ENCODE peak calls at places on chromosomes 7 and 10, in seven cellular contexts. X is RWPE1, Z is AG04450, J is fibroblast of lung, H is thoracic aorta, T is thyroid gland, R is body of pancreas. N is an unnamed sample.

GRCh38 chr7:83053965-83054364 is 108.7 kb downstream of the PCLO start:
- DNase-seq in X (no peak), Z (no peak), J (no peak), H (no peak), T (no peak), R (no peak), N (no peak)

GRCh38 chr10:72557362-72557761 is 68.5 kb downstream of the MICU1 start:
- DNase-seq in X (no peak), Z (peak), J (peak), H (no peak), T (no peak), R (no peak), N (no peak)

GRCh38 chr10:60334991-60335390 is 54.7 kb downstream of the ANK3 start:
- DNase-seq in X (no peak), Z (no peak), J (no peak), H (no peak), T (no peak), R (no peak), N (no peak)

GRCh38 chr10:6221971-6222751 is 19.4 kb downstream of the PFKFB3 start:
- DNase-seq in X (peak), Z (no peak), J (no peak), H (no peak), T (no peak), R (no peak), N (no peak)

GRCh38 chr7:118418433-118418832 is 193.9 kb downstream of the ANKRD7 start:
- DNase-seq in X (no peak), Z (no peak), J (no peak), H (no peak), T (no peak), R (no peak), N (no peak)

GRCh38 chr7:75737856-75738603 is 711 bp downstream of the HIP1 start:
- DNase-seq in X (no peak), Z (no peak), J (no peak), H (no peak), T (no peak), R (no peak), N (peak)

GRCh38 chr10:102779680-102780079 is 35.9 kb downstream of the WBP1L start:
- DNase-seq in X (peak), Z (no peak), J (no peak), H (no peak), T (peak), R (no peak), N (no peak)

GRCh38 chr10:71259282-71259681 is 46.9 kb downstream of the UNC5B start:
- DNase-seq in X (no peak), Z (no peak), J (no peak), H (no peak), T (no peak), R (no peak), N (no peak)

GRCh38 chr10:75048669-75049098 is 62.8 kb upstream of the SAMD8 start:
- DNase-seq in X (no peak), Z (no peak), J (peak), H (no peak), T (no peak), R (peak), N (no peak)

GRCh38 chr10:132433671-132434340 is 36.8 kb downstream of the PWWP2B start:
- DNase-seq in X (no peak), Z (no peak), J (no peak), H (no peak), T (no peak), R (no peak), N (no peak)

GRCh38 chr7:86025807-86026206 is 617.9 kb upstream of the GRM3 start:
- DNase-seq in X (no peak), Z (no peak), J (no peak), H (no peak), T (no peak), R (no peak), N (no peak)

GRCh38 chr10:35632027-35632426 is 10.1 kb downstream of the FZD8 start:
- DNase-seq in X (no peak), Z (no peak), J (no peak), H (no peak), T (no peak), R (no peak), N (no peak)
- TF ChIP-seq CTCF in X (no peak), Z (no peak), J (no peak), H (no peak), T (peak), R (no peak), N (no peak)

GRCh38 chr7:55476852-55477780 is 95.2 kb downstream of the VOPP1 start:
- DNase-seq in X (no peak), Z (no peak), J (no peak), H (no peak), T (no peak), R (no peak), N (no peak)

GRCh38 chr7:55478700-55479099 is 93.6 kb downstream of the VOPP1 start:
- DNase-seq in X (no peak), Z (no peak), J (no peak), H (no peak), T (no peak), R (no peak), N (no peak)

GRCh38 chr7:55476071-55476803 is 96.1 kb downstream of the VOPP1 start:
- DNase-seq in X (no peak), Z (peak), J (peak), H (no peak), T (no peak), R (no peak), N (no peak)

GRCh38 chr7:55474944-55475911 is 97.1 kb downstream of the VOPP1 start:
- DNase-seq in X (no peak), Z (no peak), J (no peak), H (no peak), T (no peak), R (no peak), N (no peak)

DNA sequence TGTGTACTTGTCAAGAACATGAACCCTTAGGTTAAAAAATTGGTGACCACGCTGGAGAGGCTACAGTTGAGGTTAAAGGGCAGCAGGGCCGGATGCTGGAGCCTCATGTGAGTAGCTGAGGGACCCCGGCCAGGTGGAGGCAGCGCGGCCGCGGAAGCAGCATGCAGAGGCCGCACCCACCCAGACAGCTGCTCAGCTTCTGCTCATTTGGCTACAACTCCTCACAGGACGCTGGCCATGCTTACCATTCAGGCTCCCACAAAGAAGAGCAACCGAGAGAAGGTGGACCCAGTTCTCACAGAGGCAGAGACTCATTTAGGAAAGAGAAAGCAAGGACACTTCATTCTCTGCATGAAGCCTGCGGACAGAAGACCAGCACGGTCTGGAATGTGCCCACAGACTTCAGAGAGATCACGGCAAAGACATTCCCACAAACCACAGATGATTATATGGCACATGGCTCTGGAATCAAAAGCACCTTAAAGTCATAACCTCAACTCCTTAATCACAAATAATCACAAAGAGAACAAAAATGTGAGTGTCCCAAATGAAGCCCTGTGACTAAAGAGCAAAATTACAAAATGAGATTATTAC is 94.4 kb downstream of the VOPP1 start:
- DNase-seq in X (no peak), Z (peak), J (peak), H (no peak), T (no peak), R (no peak), N (no peak)
- H3K27ac ChIP-seq in X (no peak), Z (peak), J (peak), H (no peak), T (no peak), R (no peak), N (no peak)

GRCh38 chr7:68629-69028 is 123.7 kb upstream of the FAM20C start:
- DNase-seq in X (no peak), Z (no peak), J (no peak), H (no peak), T (no peak), R (peak), N (no peak)
- TF ChIP-seq CTCF in X (no peak), Z (peak), J (peak), H (no peak), T (no peak), R (peak), N (no peak)

GRCh38 chr7:6636741-6637543 is at the start of gene ZNF316:
- DNase-seq in X (peak), Z (no peak), J (peak), H (no peak), T (peak), R (peak), N (peak)
- H3K27ac ChIP-seq in X (peak), Z (peak), J (peak), H (peak), T (peak), R (peak), N (peak)

GRCh38 chr10:123272171-123272570 is 118.0 kb downstream of the BUB3 start:
- DNase-seq in X (no peak), Z (no peak), J (no peak), H (no peak), T (no peak), R (no peak), N (no peak)
- TF ChIP-seq CTCF in X (no peak), Z (no peak), J (no peak), H (no peak), T (no peak), R (no peak), N (no peak)

DNA sequence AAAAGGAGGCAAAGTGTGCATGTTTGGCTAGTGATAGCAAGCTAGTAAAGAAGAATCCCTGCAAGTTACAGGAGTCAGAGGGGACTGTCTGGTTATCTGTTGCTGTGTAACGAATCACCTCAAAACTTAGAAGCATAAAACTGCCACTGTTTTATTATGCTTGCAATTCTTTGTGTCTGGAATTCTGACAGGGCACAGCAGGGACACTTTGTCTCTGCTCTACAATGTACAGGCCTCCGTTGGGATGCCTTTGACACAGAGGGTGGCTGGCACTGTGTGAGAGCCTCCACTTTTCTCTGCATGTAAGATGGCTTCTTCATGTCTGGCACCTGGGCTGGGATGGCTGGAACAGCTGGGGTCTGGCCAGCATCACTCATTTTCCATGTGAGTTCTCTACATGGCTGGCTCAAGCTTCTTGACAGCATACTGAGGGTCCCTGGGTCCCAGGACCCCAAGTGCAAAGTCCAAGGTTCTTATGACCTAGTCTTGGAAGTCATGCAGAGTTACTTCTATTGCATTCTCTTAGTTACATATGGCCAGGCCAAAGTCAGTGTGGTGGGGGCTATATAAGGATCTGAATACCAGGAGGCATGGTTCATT is 276.9 kb downstream of the RPS24 start:
- DNase-seq in X (no peak), Z (no peak), J (no peak), H (no peak), T (no peak), R (no peak), N (no peak)
- H3K27ac ChIP-seq in X (no peak), Z (no peak), J (no peak), H (no peak), T (no peak), R (no peak), N (no peak)

N was measured in prostate gland.